ENCODE peak calls at places on chromosomes 4 and X, in five cellular contexts. K, P, O, D and L are unnamed samples.

GRCh38 chr4:86594559-86595425 is 677 bp downstream of the PTPN13 start:
- DNase-seq in K (peak; percentile 31), P (no peak), O (peak; percentile 25), D (no peak), L (no peak)

GRCh38 chr4:91116861-91117260 is 989.7 kb downstream of the CCSER1 start:
- DNase-seq in K (no peak), P (no peak), O (no peak), D (no peak), L (no peak)

GRCh38 chr4:107951551-107951950 is 20.2 kb downstream of the CYP2U1 start:
- DNase-seq in K (no peak), P (no peak), O (no peak), D (no peak), L (no peak)

GRCh38 chr4:80196259-80197131 is 808 bp upstream of the PRDM8 start:
- DNase-seq in K (no peak), P (no peak), O (no peak), D (no peak), L (no peak)

GRCh38 chr4:142274137-142274536 is 572.0 kb downstream of the INPP4B start:
- DNase-seq in K (no peak), P (no peak), O (no peak), D (no peak), L (no peak)

GRCh38 chrX:140765043-140765784 is 55.7 kb downstream of the LINC00632 start:
- DNase-seq in K (no peak), P (no peak), O (no peak), D (no peak), L (no peak)

GRCh38 chr4:137861682-137862081 is 329.4 kb upstream of the PCDH18 start:
- DNase-seq in K (no peak), P (no peak), O (no peak), D (no peak), L (no peak)

GRCh38 chrX:68440940-68441339 is 7.6 kb upstream of the OPHN1 start:
- DNase-seq in K (peak; percentile 47), P (no peak), O (peak; percentile 39), D (no peak), L (no peak)

GRCh38 chrX:72644946-72645345 is 69.2 kb downstream of the PHKA1 start:
- DNase-seq in K (no peak), P (no peak), O (no peak), D (no peak), L (no peak)

GRCh38 chr4:181971411-181971810 is 271.8 kb upstream of the TENM3 start:
- DNase-seq in K (no peak), P (no peak), O (no peak), D (no peak), L (no peak)

GRCh38 chr4:99815597-99816011 is 1.0 kb upstream of the DAPP1 start:
- DNase-seq in K (peak; percentile 69), P (no peak), O (peak; percentile 88), D (no peak), L (no peak)

GRCh38 chrX:115499112-115499805 is 61.7 kb upstream of the PLS3 start:
- DNase-seq in K (no peak), P (no peak), O (no peak), D (no peak), L (no peak)

GRCh38 chr4:115537387-115537786 is 424.0 kb upstream of the NDST4 start:
- DNase-seq in K (no peak), P (no peak), O (no peak), D (no peak), L (no peak)

GRCh38 chr4:24282446-24282845 is 301.9 kb downstream of the DHX15 start:
- DNase-seq in K (no peak), P (no peak), O (no peak), D (no peak), L (no peak)

GRCh38 chr4:52102587-52102986 is 51.5 kb downstream of the SPATA18 start:
- DNase-seq in K (no peak), P (no peak), O (no peak), D (no peak), L (no peak)

GRCh38 chrX:12245650-12246645 is 107.7 kb downstream of the FRMPD4 start:
- DNase-seq in K (no peak), P (no peak), O (no peak), D (no peak), L (no peak)

GRCh38 chr4:148634476-148634875 is 192.3 kb upstream of the NR3C2 start:
- DNase-seq in K (no peak), P (no peak), O (no peak), D (no peak), L (no peak)

GRCh38 chr4:4990857-4991540 is 28.3 kb downstream of the CYTL1 start:
- DNase-seq in K (peak; percentile 3), P (no peak), O (no peak), D (no peak), L (no peak)

GRCh38 chr4:153684182-153685073 is at the start of gene TLR2:
- DNase-seq in K (peak; percentile 67), P (peak; percentile 65), O (peak; percentile 92), D (peak; percentile 59), L (no peak)

GRCh38 chr4:158796370-158797140 is 27.7 kb downstream of the FNIP2 start:
- DNase-seq in K (no peak), P (no peak), O (peak; percentile 61), D (no peak), L (no peak)

GRCh38 chrX:14936561-14936960 is 63.3 kb downstream of the MOSPD2 start:
- DNase-seq in K (peak; percentile 29), P (no peak), O (no peak), D (no peak), L (no peak)

GRCh38 chr4:24686866-24687672 is 102.7 kb upstream of the DHX15 start:
- DNase-seq in K (no peak), P (no peak), O (no peak), D (no peak), L (no peak)

GRCh38 chrX:141936080-141936479 is 32.4 kb downstream of the MAGEC1 start:
- DNase-seq in K (no peak), P (no peak), O (no peak), D (no peak), L (no peak)
- TF ChIP-seq CTCF in K (no peak), P (no peak), O (no peak), D (no peak), L (no peak)

GRCh38 chrX:41857670-41858069 is 65.7 kb downstream of the CASK start:
- DNase-seq in K (no peak), P (no peak), O (no peak), D (no peak), L (no peak)

GRCh38 chrX:41858161-41858775 is 65.1 kb downstream of the CASK start:
- DNase-seq in K (no peak), P (no peak), O (no peak), D (no peak), L (no peak)

GRCh38 chrX:41862562-41863184 is 60.7 kb downstream of the CASK start:
- DNase-seq in K (no peak), P (no peak), O (no peak), D (no peak), L (no peak)

GRCh38 chrX:41868392-41868977 is 54.9 kb downstream of the CASK start:
- DNase-seq in K (no peak), P (no peak), O (no peak), D (no peak), L (no peak)

GRCh38 chrX:41863343-41864203 is 59.8 kb downstream of the CASK start:
- DNase-seq in K (no peak), P (no peak), O (no peak), D (no peak), L (no peak)
- TF ChIP-seq CTCF in K (no peak), P (no peak), O (no peak), D (no peak), L (no peak)

DNA sequence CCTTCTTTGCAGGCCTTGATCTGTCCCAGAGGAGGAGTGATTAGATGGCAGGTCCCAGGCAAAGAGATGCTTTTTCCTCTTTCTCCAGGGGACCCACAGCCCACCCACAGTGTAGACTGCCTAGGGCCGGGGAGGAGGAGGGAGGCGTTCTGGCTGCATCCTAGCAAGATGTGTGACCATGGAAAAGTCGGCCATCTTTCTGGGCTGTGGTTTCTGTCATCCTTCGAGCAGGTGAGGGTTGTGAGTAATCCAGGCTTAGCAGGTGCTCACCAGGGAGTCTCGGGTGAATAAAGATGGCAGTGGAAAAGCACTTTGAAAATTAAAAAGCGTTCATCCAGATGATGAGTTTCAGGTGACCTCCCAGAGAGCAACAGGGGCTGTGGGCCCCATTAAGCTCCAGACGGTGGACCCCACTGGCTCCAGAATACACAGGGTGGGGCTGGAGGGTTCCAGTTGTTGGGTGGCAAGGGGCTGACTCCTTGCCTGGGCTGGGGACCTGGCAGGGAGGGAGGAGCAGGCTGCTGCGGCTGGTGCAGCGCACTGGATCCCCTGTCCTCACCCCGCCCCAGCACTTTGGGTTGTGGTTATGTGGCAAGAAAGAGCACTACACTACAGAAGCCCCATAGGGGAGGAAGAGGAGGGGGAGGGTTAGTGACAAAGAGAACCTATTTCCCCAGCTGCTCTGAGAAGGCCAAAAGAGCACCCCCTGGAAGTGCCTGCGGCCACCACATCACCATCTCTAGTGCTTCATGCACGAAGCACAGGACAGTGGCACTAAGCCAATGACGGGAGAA is 23.7 kb downstream of the ELF4 start:
- DNase-seq in K (no peak), P (peak; percentile 71), O (peak; percentile 63), D (peak; percentile 71), L (no peak)
- TF ChIP-seq CTCF in K (no peak), P (no peak), O (no peak), D (no peak), L (no peak)

DNA sequence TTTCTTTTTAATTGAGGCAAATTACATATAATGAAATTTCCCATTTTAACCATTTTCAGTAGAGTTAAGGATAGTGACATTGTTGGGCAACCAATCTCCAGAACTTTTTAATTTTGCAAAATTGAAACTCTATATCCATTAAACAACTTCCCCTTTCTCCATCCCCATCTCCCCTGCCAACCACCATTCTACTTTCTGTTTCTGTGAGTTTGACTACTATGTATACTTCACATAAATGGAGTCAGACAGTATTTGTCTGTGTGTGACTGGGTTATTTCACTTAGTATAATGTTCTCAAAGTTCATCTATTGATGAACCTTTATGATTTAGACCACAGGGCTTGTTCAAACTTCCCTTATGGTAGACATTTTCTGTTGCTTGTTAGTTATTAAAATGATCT is 364.5 kb upstream of the MAD2L1 start:
- DNase-seq in K (no peak), P (no peak), O (no peak), D (no peak), L (no peak)
- TF ChIP-seq CTCF in K (no peak), P (no peak), O (no peak), D (no peak), L (no peak)

DNA sequence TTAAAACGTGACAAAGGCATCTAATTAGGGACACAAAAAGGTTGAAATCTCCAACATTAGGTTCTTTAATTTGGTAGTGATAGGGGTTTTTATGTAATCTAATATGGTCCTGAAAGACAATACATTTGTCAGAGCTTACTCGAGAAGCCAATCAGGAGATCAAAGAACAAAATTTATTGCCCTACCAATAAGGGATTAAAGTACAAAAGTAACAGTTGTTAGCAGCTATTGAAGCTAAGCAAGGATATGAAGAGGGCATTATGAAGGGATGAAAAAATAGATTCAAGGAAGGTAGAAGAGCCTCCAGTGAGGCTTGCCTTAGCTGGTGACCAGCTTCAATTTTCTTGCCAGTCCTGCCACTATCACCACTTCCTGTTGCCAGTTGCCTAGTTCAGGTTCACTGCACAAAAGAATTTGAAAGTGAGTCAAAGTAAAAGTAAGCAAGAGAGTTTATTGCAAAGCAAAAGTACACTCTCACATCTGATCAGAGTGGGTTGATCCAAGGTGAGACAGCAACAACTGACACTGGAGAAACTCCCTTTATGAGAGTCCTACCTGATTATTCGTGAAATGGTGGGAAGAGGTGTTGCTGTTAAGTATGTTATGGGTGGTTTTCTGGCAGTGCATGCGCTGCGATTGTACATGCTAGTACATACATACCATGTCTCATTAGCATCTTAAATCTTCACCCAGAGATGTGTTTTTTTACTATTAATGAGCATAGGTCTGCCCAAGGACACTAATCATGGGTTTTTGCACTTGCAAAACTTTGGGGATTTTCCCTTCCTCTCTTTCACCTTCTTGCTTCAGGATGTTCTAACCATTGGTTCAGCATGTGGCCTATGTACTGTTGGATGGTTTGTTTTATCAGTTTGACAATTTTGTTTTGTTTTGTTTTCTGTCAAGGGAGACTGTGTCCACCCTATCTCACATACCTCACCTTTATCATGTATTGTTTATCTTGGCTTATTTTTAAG is 263.2 kb upstream of the ITM2A start:
- DNase-seq in K (no peak), P (no peak), O (no peak), D (no peak), L (no peak)
- TF ChIP-seq CTCF in K (no peak), P (no peak), O (no peak), D (no peak), L (no peak)